ENCODE peak calls at places on chromosomes 6 and 20, in ten cellular contexts. One of them, this sample, is unnamed.

GRCh38 chr6:160104821-160105517 is 16.6 kb upstream of the SLC22A1 start:
- DNase-seq in uterus: no peak
- DNase-seq in GM12892: no peak
- DNase-seq in H1: no peak
- DNase-seq in IMR-90: no peak
- DNase-seq in sigmoid colon: no peak
- DNase-seq in Peyer's patch: no peak
- DNase-seq in A549: no peak
- DNase-seq in thyroid gland: no peak
- DNase-seq in H54: no peak
- DNase-seq in this sample: no peak

GRCh38 chr6:143692696-143693095 is 14.9 kb downstream of the PHACTR2 start:
- DNase-seq in GM12892: no peak
- DNase-seq in A549: no peak
- DNase-seq in H1: no peak
- DNase-seq in IMR-90: no peak
- DNase-seq in H54: no peak
- DNase-seq in uterus: no peak
- DNase-seq in sigmoid colon: no peak
- DNase-seq in Peyer's patch: no peak
- DNase-seq in thyroid gland: no peak
- DNase-seq in this sample: no peak

GRCh38 chr20:24629668-24630067 is 160.2 kb downstream of the SYNDIG1 start:
- DNase-seq in sigmoid colon: no peak
- DNase-seq in H54: no peak
- DNase-seq in H1: no peak
- DNase-seq in uterus: no peak
- DNase-seq in IMR-90: no peak
- DNase-seq in A549: no peak
- DNase-seq in thyroid gland: no peak
- DNase-seq in Peyer's patch: no peak
- DNase-seq in GM12892: no peak
- DNase-seq in this sample: peak

GRCh38 chr6:150038202-150038830 is 13.0 kb upstream of the RAET1L start:
- DNase-seq in uterus: no peak
- DNase-seq in GM12892: no peak
- DNase-seq in IMR-90: no peak
- DNase-seq in A549: no peak
- DNase-seq in H54: no peak
- DNase-seq in H1: peak
- DNase-seq in thyroid gland: peak
- DNase-seq in sigmoid colon: no peak
- DNase-seq in Peyer's patch: no peak
- DNase-seq in this sample: no peak

GRCh38 chr6:7535498-7535897 is 6.0 kb upstream of the DSP start:
- DNase-seq in thyroid gland: no peak
- DNase-seq in sigmoid colon: no peak
- DNase-seq in H54: no peak
- DNase-seq in GM12892: no peak
- DNase-seq in Peyer's patch: no peak
- DNase-seq in IMR-90: peak
- DNase-seq in A549: no peak
- DNase-seq in uterus: no peak
- DNase-seq in H1: no peak
- DNase-seq in this sample: no peak

GRCh38 chr6:160329188-160329587 is 19.0 kb upstream of the SLC22A3 start:
- DNase-seq in H54: no peak
- DNase-seq in Peyer's patch: no peak
- DNase-seq in sigmoid colon: no peak
- DNase-seq in GM12892: no peak
- DNase-seq in IMR-90: no peak
- DNase-seq in A549: no peak
- DNase-seq in thyroid gland: no peak
- DNase-seq in uterus: no peak
- DNase-seq in H1: no peak
- DNase-seq in this sample: no peak

GRCh38 chr6:163714179-163714578 is 299.7 kb downstream of the QKI start:
- DNase-seq in IMR-90: no peak
- DNase-seq in uterus: no peak
- DNase-seq in H1: no peak
- DNase-seq in H54: no peak
- DNase-seq in thyroid gland: no peak
- DNase-seq in Peyer's patch: no peak
- DNase-seq in sigmoid colon: no peak
- DNase-seq in GM12892: no peak
- DNase-seq in A549: no peak
- DNase-seq in this sample: no peak

GRCh38 chr6:151916680-151917164 is 109.2 kb downstream of the ESR1 start:
- DNase-seq in sigmoid colon: no peak
- DNase-seq in IMR-90: no peak
- DNase-seq in A549: no peak
- DNase-seq in GM12892: no peak
- DNase-seq in Peyer's patch: no peak
- DNase-seq in H54: no peak
- DNase-seq in H1: no peak
- DNase-seq in thyroid gland: no peak
- DNase-seq in uterus: no peak
- DNase-seq in this sample: no peak

GRCh38 chr6:34656378-34657036 is 40.1 kb downstream of the ILRUN start:
- DNase-seq in A549: no peak
- DNase-seq in H1: no peak
- DNase-seq in uterus: no peak
- DNase-seq in sigmoid colon: no peak
- DNase-seq in IMR-90: peak
- DNase-seq in thyroid gland: no peak
- DNase-seq in H54: no peak
- DNase-seq in Peyer's patch: no peak
- DNase-seq in GM12892: no peak
- DNase-seq in this sample: peak

GRCh38 chr6:160102956-160103824 is 18.4 kb upstream of the SLC22A1 start:
- DNase-seq in H1: peak
- DNase-seq in IMR-90: peak
- DNase-seq in thyroid gland: no peak
- DNase-seq in H54: no peak
- DNase-seq in sigmoid colon: no peak
- DNase-seq in uterus: no peak
- DNase-seq in GM12892: no peak
- DNase-seq in A549: peak
- DNase-seq in Peyer's patch: peak
- DNase-seq in this sample: peak

GRCh38 chr20:62590301-62591121 is 51.8 kb upstream of the SLCO4A1 start:
- DNase-seq in H54: peak
- DNase-seq in Peyer's patch: no peak
- DNase-seq in thyroid gland: no peak
- DNase-seq in H1: no peak
- DNase-seq in A549: peak
- DNase-seq in sigmoid colon: no peak
- DNase-seq in uterus: no peak
- DNase-seq in GM12892: no peak
- DNase-seq in IMR-90: peak
- DNase-seq in this sample: no peak

GRCh38 chr6:128600397-128600951 is 80.1 kb upstream of the PTPRK start:
- DNase-seq in H1: no peak
- DNase-seq in IMR-90: peak
- DNase-seq in thyroid gland: no peak
- DNase-seq in GM12892: no peak
- DNase-seq in sigmoid colon: no peak
- DNase-seq in H54: peak
- DNase-seq in A549: peak
- DNase-seq in uterus: no peak
- DNase-seq in Peyer's patch: no peak
- DNase-seq in this sample: no peak

GRCh38 chr6:16749516-16750485 is 11.5 kb downstream of the ATXN1 start:
- DNase-seq in GM12892: no peak
- DNase-seq in uterus: no peak
- DNase-seq in IMR-90: peak
- DNase-seq in H54: no peak
- DNase-seq in Peyer's patch: no peak
- DNase-seq in thyroid gland: no peak
- DNase-seq in sigmoid colon: no peak
- DNase-seq in H1: no peak
- DNase-seq in A549: no peak
- DNase-seq in this sample: no peak

GRCh38 chr6:45031601-45032000 is 296.5 kb upstream of the RUNX2 start:
- DNase-seq in Peyer's patch: no peak
- DNase-seq in sigmoid colon: no peak
- DNase-seq in H1: no peak
- DNase-seq in IMR-90: no peak
- DNase-seq in A549: no peak
- DNase-seq in H54: no peak
- DNase-seq in thyroid gland: no peak
- DNase-seq in GM12892: no peak
- DNase-seq in uterus: no peak
- DNase-seq in this sample: no peak

GRCh38 chr6:118893882-118894424 is at the start of gene ASF1A:
- DNase-seq in thyroid gland: peak
- DNase-seq in A549: peak
- DNase-seq in sigmoid colon: peak
- DNase-seq in GM12892: peak
- DNase-seq in Peyer's patch: peak
- DNase-seq in H54: peak
- DNase-seq in IMR-90: peak
- DNase-seq in H1: peak
- DNase-seq in uterus: peak
- DNase-seq in this sample: peak

GRCh38 chr6:118893095-118893881 is 664 bp upstream of the ASF1A start:
- DNase-seq in H1: no peak
- DNase-seq in IMR-90: peak
- DNase-seq in H54: no peak
- DNase-seq in Peyer's patch: no peak
- DNase-seq in GM12892: no peak
- DNase-seq in thyroid gland: peak
- DNase-seq in A549: no peak
- DNase-seq in sigmoid colon: no peak
- DNase-seq in uterus: peak
- DNase-seq in this sample: peak

GRCh38 chr6:118895241-118895561 is 1.2 kb downstream of the ASF1A start:
- DNase-seq in thyroid gland: no peak
- DNase-seq in H54: no peak
- DNase-seq in GM12892: no peak
- DNase-seq in Peyer's patch: no peak
- DNase-seq in uterus: no peak
- DNase-seq in H1: no peak
- DNase-seq in A549: no peak
- DNase-seq in IMR-90: no peak
- DNase-seq in sigmoid colon: no peak
- DNase-seq in this sample: peak

GRCh38 chr6:118896339-118897136 is 2.6 kb downstream of the ASF1A start:
- DNase-seq in A549: peak
- DNase-seq in thyroid gland: no peak
- DNase-seq in GM12892: no peak
- DNase-seq in uterus: no peak
- DNase-seq in Peyer's patch: no peak
- DNase-seq in H54: peak
- DNase-seq in sigmoid colon: no peak
- DNase-seq in H1: no peak
- DNase-seq in IMR-90: peak
- DNase-seq in this sample: peak

GRCh38 chr6:118894425-118895240 is 681 bp downstream of the ASF1A start:
- DNase-seq in H1: peak
- DNase-seq in uterus: peak
- DNase-seq in sigmoid colon: peak
- DNase-seq in IMR-90: peak
- DNase-seq in A549: peak
- DNase-seq in Peyer's patch: peak
- DNase-seq in H54: peak
- DNase-seq in GM12892: peak
- DNase-seq in thyroid gland: peak
- DNase-seq in this sample: peak
- TF ChIP-seq POLR2A in H1: peak
- TF ChIP-seq POLR2A in uterus: peak
- TF ChIP-seq POLR2A in sigmoid colon: no peak
- TF ChIP-seq POLR2A in IMR-90: peak
- TF ChIP-seq POLR2A in A549: peak
- TF ChIP-seq POLR2A in Peyer's patch: no peak
- TF ChIP-seq POLR2A in H54: peak
- TF ChIP-seq POLR2A in GM12892: peak
- TF ChIP-seq POLR2A in thyroid gland: peak
- TF ChIP-seq POLR2A in this sample: peak

GRCh38 chr6:165760803-165761185 is 97.8 kb upstream of the PDE10A start:
- DNase-seq in GM12892: no peak
- DNase-seq in Peyer's patch: no peak
- DNase-seq in H1: no peak
- DNase-seq in uterus: no peak
- DNase-seq in H54: no peak
- DNase-seq in thyroid gland: no peak
- DNase-seq in A549: no peak
- DNase-seq in sigmoid colon: no peak
- DNase-seq in IMR-90: no peak
- DNase-seq in this sample: no peak
- TF ChIP-seq POLR2A in GM12892: no peak
- TF ChIP-seq POLR2A in Peyer's patch: no peak
- TF ChIP-seq POLR2A in H1: no peak
- TF ChIP-seq POLR2A in uterus: no peak
- TF ChIP-seq POLR2A in H54: no peak
- TF ChIP-seq POLR2A in thyroid gland: no peak
- TF ChIP-seq POLR2A in A549: no peak
- TF ChIP-seq POLR2A in sigmoid colon: no peak
- TF ChIP-seq POLR2A in IMR-90: no peak
- TF ChIP-seq POLR2A in this sample: no peak

GRCh38 chr20:50189681-50190250 is 864 bp upstream of the CEBPB start:
- DNase-seq in thyroid gland: peak
- DNase-seq in sigmoid colon: no peak
- DNase-seq in H54: no peak
- DNase-seq in uterus: peak
- DNase-seq in GM12892: no peak
- DNase-seq in H1: no peak
- DNase-seq in A549: no peak
- DNase-seq in IMR-90: no peak
- DNase-seq in Peyer's patch: peak
- DNase-seq in this sample: peak
- TF ChIP-seq POLR2A in thyroid gland: no peak
- TF ChIP-seq POLR2A in sigmoid colon: no peak
- TF ChIP-seq POLR2A in H54: no peak
- TF ChIP-seq POLR2A in uterus: no peak
- TF ChIP-seq POLR2A in GM12892: no peak
- TF ChIP-seq POLR2A in H1: no peak
- TF ChIP-seq POLR2A in A549: no peak
- TF ChIP-seq POLR2A in IMR-90: no peak
- TF ChIP-seq POLR2A in Peyer's patch: no peak
- TF ChIP-seq POLR2A in this sample: no peak

DNA sequence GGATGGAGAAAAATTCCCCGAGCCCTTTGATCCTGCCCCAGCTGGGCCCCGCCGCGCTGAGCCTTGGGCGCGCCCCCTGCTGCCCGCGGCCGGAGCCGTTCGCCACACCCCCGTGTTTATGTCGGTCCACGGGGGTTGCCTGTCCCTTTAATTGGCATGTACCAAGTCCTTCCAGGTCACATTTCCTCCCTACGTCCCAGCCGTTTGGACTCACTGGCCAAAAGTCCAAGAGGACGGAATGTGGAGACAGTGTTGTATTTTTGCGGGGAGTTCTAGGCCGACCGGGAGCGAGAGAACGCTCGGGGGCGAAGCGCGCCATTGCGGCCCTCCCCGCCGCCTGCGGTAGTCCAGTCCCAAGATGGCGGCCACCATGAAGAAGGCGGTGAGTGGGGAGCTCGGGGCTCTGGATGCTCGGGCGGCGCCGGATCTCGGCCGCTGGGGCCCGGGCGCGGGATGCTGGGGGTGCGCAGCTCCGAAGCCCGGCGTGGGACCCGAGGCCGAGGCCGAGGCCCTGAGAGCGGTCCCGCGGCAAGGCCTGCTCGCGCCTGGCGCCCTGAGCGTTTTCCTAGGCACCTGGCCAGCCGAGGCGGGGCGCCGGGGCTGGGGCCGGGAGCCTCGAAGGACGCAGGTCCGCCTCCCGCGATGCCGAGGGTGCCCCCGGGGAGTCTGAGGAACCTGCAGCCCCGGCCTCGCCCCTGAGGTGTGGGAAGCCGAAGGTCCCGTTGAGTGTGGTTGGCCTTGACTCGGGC is at the start of gene PFDN4:
- DNase-seq in A549: peak
- DNase-seq in sigmoid colon: peak
- DNase-seq in uterus: peak
- DNase-seq in thyroid gland: peak
- DNase-seq in Peyer's patch: peak
- DNase-seq in IMR-90: peak
- DNase-seq in H1: peak
- DNase-seq in H54: peak
- DNase-seq in GM12892: peak
- DNase-seq in this sample: peak
- TF ChIP-seq POLR2A in A549: peak
- TF ChIP-seq POLR2A in sigmoid colon: no peak
- TF ChIP-seq POLR2A in uterus: no peak
- TF ChIP-seq POLR2A in thyroid gland: no peak
- TF ChIP-seq POLR2A in Peyer's patch: no peak
- TF ChIP-seq POLR2A in IMR-90: peak
- TF ChIP-seq POLR2A in H1: peak
- TF ChIP-seq POLR2A in H54: peak
- TF ChIP-seq POLR2A in GM12892: peak
- TF ChIP-seq POLR2A in this sample: peak

This sample was measured in erythroblast.